ENCODE peak calls at places on chromosomes 16 and 17, in nine cellular contexts. D is fibroblast of the aortic adventitia, W is astrocyte of the spinal cord, B is HCT116, Z is psoas muscle, H is esophagus squamous epithelium, O is AG04450, L is thyroid gland, M is AG04449. P is an unnamed sample.

GRCh38 chr17:28968269-28968913 is 17.1 kb upstream of the PHF12 start:
- DNase-seq in B (no peak), L (peak), O (no peak), H (no peak), Z (no peak), D (peak), W (no peak), M (no peak), P (no peak)

GRCh38 chr17:71828182-71828596 is 292.6 kb upstream of the SOX9 start:
- DNase-seq in B (no peak), M (no peak), L (no peak), D (no peak), W (peak), H (no peak), Z (no peak), O (no peak), P (no peak)

GRCh38 chr17:55648086-55648485 is 74.6 kb downstream of the TMEM100 start:
- DNase-seq in Z (no peak), M (no peak), D (peak), W (no peak), H (no peak), L (no peak), O (no peak), B (no peak), P (no peak)

GRCh38 chr17:5715478-5715877 is 131.2 kb upstream of the NLRP1 start:
- DNase-seq in Z (no peak), B (no peak), H (no peak), D (no peak), W (no peak), L (no peak), M (no peak), O (no peak), P (no peak)

GRCh38 chr16:23640959-23641765 is at the start of the genes DCTN5 and PALB2:
- DNase-seq in Z (peak), O (peak), W (peak), M (peak), H (peak), D (peak), B (peak), L (peak), P (peak)

GRCh38 chr17:72122668-72123495 is 2.1 kb downstream of the SOX9 start:
- DNase-seq in O (no peak), L (peak), W (peak), H (no peak), B (no peak), Z (peak), M (no peak), D (peak), P (peak)

GRCh38 chr16:13958438-13958837 is 38.5 kb downstream of the ERCC4 start:
- DNase-seq in M (no peak), L (no peak), H (no peak), B (no peak), D (no peak), O (no peak), Z (no peak), W (no peak), P (peak)

GRCh38 chr17:73402466-73402865 is 90.7 kb upstream of the CDC42EP4 start:
- DNase-seq in B (no peak), Z (no peak), W (no peak), M (no peak), H (no peak), O (no peak), L (no peak), D (no peak), P (no peak)

GRCh38 chr17:72697602-72698146 is 394.8 kb downstream of the SLC39A11 start:
- DNase-seq in M (no peak), B (no peak), Z (no peak), D (no peak), O (no peak), H (no peak), W (no peak), L (no peak), P (peak)

GRCh38 chr17:4881761-4882555 is 17.4 kb upstream of the C17orf107 start:
- DNase-seq in Z (peak), L (peak), M (no peak), B (no peak), H (no peak), O (no peak), W (peak), D (peak), P (peak)

GRCh38 chr17:6393368-6393952 is 41.5 kb downstream of the AIPL1 start:
- DNase-seq in Z (no peak), H (no peak), D (no peak), M (no peak), L (no peak), B (no peak), W (no peak), O (no peak), P (no peak)

GRCh38 chr17:18129041-18129502 is 20.5 kb downstream of the MYO15A start:
- DNase-seq in Z (no peak), D (peak), L (peak), O (peak), H (no peak), W (peak), B (no peak), M (peak), P (peak)

GRCh38 chr16:66135376-66135775 is 231.1 kb upstream of the CDH5 start:
- DNase-seq in L (peak), O (no peak), B (no peak), Z (peak), H (no peak), D (peak), W (no peak), M (no peak), P (peak)

GRCh38 chr16:70018254-70018653 is 67.1 kb downstream of the CLEC18A start:
- DNase-seq in O (no peak), M (no peak), W (no peak), Z (no peak), D (peak), L (no peak), B (peak), H (no peak), P (no peak)

GRCh38 chr17:49576121-49576905 is 642 bp downstream of the NXPH3 start:
- DNase-seq in M (no peak), W (no peak), Z (peak), L (peak), O (no peak), D (peak), H (no peak), B (no peak), P (peak)

GRCh38 chr16:2983706-2984136 is 3.5 kb upstream of the PKMYT1 start:
- DNase-seq in D (peak), M (no peak), H (no peak), B (peak), Z (peak), W (peak), L (peak), O (peak), P (peak)

GRCh38 chr16:29662729-29663019 is 373 bp upstream of the SPN start:
- DNase-seq in W (no peak), B (no peak), L (no peak), D (no peak), O (no peak), M (no peak), Z (no peak), H (no peak), P (no peak)

GRCh38 chr16:68451656-68452055 is 3.3 kb upstream of the SMPD3 start:
- DNase-seq in M (no peak), W (no peak), D (no peak), H (no peak), L (no peak), B (no peak), O (no peak), Z (no peak), P (no peak)

GRCh38 chr17:42121066-42121769 is at the start of gene KAT2A:
- DNase-seq in D (peak), L (peak), H (no peak), Z (peak), M (no peak), W (peak), B (peak), O (no peak), P (peak)

GRCh38 chr17:75707096-75707720 is 14.1 kb upstream of the ITGB4 start:
- DNase-seq in M (no peak), L (peak), Z (peak), O (no peak), D (peak), B (peak), H (no peak), W (peak), P (no peak)

GRCh38 chr17:28745777-28746473 is 2.1 kb downstream of the TRAF4 start:
- DNase-seq in O (no peak), M (no peak), B (no peak), L (peak), W (no peak), D (no peak), H (no peak), Z (no peak), P (no peak)

GRCh38 chr16:10370096-10370726 is 15.7 kb upstream of the ATF7IP2 start:
- DNase-seq in O (no peak), Z (no peak), L (no peak), W (no peak), H (no peak), B (no peak), M (no peak), D (no peak), P (no peak)

GRCh38 chr17:63833026-63833740 is 5.7 kb upstream of the FTSJ3 start:
- DNase-seq in D (no peak), M (no peak), L (no peak), B (no peak), W (no peak), O (no peak), H (no peak), Z (no peak), P (no peak)

GRCh38 chr16:4082474-4083044 is 33.7 kb downstream of the ADCY9 start:
- DNase-seq in Z (no peak), W (no peak), M (no peak), O (no peak), L (no peak), H (no peak), D (no peak), B (no peak), P (no peak)

GRCh38 chr16:67963325-67964321 is 4.8 kb downstream of the SLC12A4 start:
- DNase-seq in O (no peak), W (no peak), L (peak), Z (no peak), B (no peak), H (no peak), M (no peak), D (no peak), P (no peak)

GRCh38 chr17:80781188-80781577 is 210.5 kb upstream of the CHMP6 start:
- DNase-seq in M (no peak), D (no peak), H (no peak), L (no peak), Z (no peak), W (no peak), O (no peak), B (no peak), P (no peak)

GRCh38 chr17:65020284-65020683 is 36.3 kb downstream of the GNA13 start:
- DNase-seq in B (no peak), Z (no peak), W (peak), O (peak), H (no peak), D (peak), L (no peak), M (peak), P (peak)

GRCh38 chr16:27181020-27181419 is 22.3 kb upstream of the KDM8 start:
- DNase-seq in L (no peak), O (no peak), D (no peak), W (no peak), Z (no peak), M (no peak), B (no peak), H (no peak), P (no peak)
- TF ChIP-seq CTCF in L (no peak), O (no peak), D (no peak), W (no peak), Z (no peak), M (no peak), B (peak), H (no peak), P (peak)

GRCh38 chr17:39094607-39095308 is 56.7 kb downstream of the PLXDC1 start:
- DNase-seq in O (no peak), L (no peak), H (no peak), M (no peak), B (no peak), Z (no peak), D (no peak), W (no peak), P (no peak)

GRCh38 chr17:39090832-39091622 is 60.4 kb downstream of the PLXDC1 start:
- DNase-seq in W (no peak), B (no peak), D (no peak), Z (no peak), L (no peak), O (no peak), M (no peak), H (no peak), P (no peak)

GRCh38 chr17:39090400-39090799 is 61.0 kb downstream of the PLXDC1 start:
- DNase-seq in M (no peak), L (no peak), D (no peak), Z (no peak), W (no peak), H (no peak), B (no peak), O (no peak), P (no peak)

GRCh38 chr17:39095309-39095686 is 56.1 kb downstream of the PLXDC1 start:
- DNase-seq in M (no peak), O (no peak), Z (no peak), H (no peak), W (no peak), B (no peak), D (peak), L (no peak), P (peak)

GRCh38 chr17:39092672-39093250 is 58.7 kb downstream of the PLXDC1 start:
- DNase-seq in H (no peak), D (no peak), L (no peak), B (no peak), M (no peak), O (no peak), W (peak), Z (no peak), P (no peak)
- H3K4me3 ChIP-seq in H (no peak), D (no peak), L (no peak), B (no peak), M (no peak), O (no peak), W (no peak), Z (no peak), P (no peak)

DNA sequence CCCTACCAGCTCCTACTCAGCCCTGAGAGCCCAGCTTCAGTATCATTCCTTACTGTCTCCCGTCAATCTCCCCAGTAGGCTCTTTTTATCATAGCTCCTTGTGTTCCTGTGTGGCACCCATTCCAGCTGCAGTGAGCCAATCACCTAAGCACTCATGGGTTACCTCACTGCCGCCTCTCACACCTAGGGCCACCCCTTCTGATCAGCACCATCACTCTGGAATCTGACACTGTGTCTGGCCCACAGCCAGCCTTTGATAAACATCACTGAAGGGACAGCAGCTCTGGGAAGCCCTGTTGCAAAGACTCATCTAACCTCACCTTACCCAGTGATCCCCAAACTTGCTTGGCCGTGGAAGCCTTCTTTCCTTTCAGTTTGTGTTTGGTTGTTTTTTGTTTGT is 8.0 kb upstream of the DNAH17 start:
- DNase-seq in O (no peak), L (no peak), M (no peak), D (no peak), W (no peak), Z (no peak), H (no peak), B (no peak), P (no peak)
- TF ChIP-seq CTCF in O (no peak), L (no peak), M (no peak), D (no peak), W (no peak), Z (no peak), H (no peak), B (no peak), P (no peak)

GRCh38 chr17:69103557-69104233 is 38.0 kb downstream of the ABCA6 start:
- DNase-seq in L (no peak), Z (no peak), W (no peak), D (no peak), O (no peak), M (no peak), H (no peak), B (no peak), P (no peak)
- H3K4me3 ChIP-seq in L (no peak), Z (no peak), W (no peak), D (no peak), O (no peak), M (no peak), H (no peak), B (no peak), P (no peak)

GRCh38 chr16:58030136-58030840 is 4.7 kb downstream of the MMP15 start:
- DNase-seq in O (no peak), B (no peak), M (no peak), L (no peak), H (no peak), Z (no peak), D (no peak), W (no peak), P (no peak)

GRCh38 chr16:58032710-58033293 is 7.2 kb downstream of the MMP15 start:
- DNase-seq in Z (no peak), O (no peak), M (no peak), W (no peak), H (no peak), D (no peak), B (no peak), L (peak), P (no peak)

GRCh38 chr16:58028541-58029070 is 3.1 kb downstream of the MMP15 start:
- DNase-seq in H (no peak), D (no peak), B (no peak), W (no peak), O (no peak), Z (no peak), L (peak), M (no peak), P (no peak)

GRCh38 chr16:58029410-58029809 is 3.9 kb downstream of the MMP15 start:
- DNase-seq in W (no peak), L (no peak), M (no peak), B (no peak), D (no peak), H (no peak), O (no peak), Z (no peak), P (no peak)

DNA sequence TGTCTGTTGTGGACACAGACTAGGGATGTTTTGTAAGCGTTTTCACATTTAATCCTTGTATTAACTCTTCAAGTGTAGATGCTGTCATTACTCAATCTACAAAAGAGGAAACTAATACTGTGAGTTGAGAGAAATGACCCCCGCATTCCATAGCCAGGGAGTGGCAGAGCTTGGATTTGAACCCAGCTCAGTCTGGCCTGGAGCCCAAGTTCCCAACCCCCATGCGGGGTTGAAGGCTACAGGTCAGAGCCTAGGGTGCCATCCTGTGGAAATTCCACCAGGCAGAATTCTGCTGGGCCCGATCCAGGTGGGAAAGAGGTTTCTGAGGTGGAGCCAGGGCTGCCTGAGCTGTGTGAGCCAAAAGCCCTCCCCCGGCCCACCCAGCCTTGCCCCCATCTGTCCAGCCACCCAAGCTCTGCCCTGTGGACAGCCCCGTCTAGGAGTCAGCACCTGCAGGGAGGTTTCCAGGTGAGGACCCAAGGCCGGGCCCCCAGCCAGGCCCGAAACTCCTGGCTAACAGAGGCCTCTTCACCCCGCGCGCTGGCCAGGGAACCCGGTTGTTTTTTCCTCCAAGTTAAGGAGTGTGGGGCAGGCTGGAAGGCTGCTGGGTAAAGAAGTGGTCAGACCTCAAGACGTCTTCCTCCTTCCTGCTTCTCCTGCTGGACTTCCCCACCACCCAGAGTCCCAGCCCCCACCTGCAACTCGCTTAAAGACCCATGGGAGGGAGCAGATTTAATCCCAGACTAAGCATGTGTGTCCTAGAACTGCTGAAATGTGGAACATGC is 5.7 kb downstream of the MMP15 start:
- DNase-seq in H (no peak), O (no peak), D (no peak), Z (no peak), L (peak), B (no peak), W (no peak), M (no peak), P (no peak)
- TF ChIP-seq CTCF in H (no peak), O (no peak), D (no peak), Z (no peak), L (peak), B (no peak), W (no peak), M (no peak), P (no peak)

GRCh38 chr17:77400445-77400870 is 259.7 kb downstream of the SEC14L1 start:
- DNase-seq in L (no peak), W (no peak), H (no peak), B (no peak), Z (no peak), O (no peak), D (no peak), M (no peak), P (peak)
- H3K4me3 ChIP-seq in L (no peak), W (no peak), H (no peak), B (no peak), Z (no peak), O (no peak), D (no peak), M (no peak), P (no peak)